ENCODE peak calls at places on chromosomes 12 and 14, in six cellular contexts. C is GM12878, V is upper lobe of left lung, F is stomach, X is transverse colon, B is SK-N-SH. S is an unnamed sample. For H3K27me3, the result is how much of the 10 kb centered on the place peaks cover.

GRCh38 chr14:99724939-99725773 is 41.1 kb downstream of the CYP46A1 start:
- DNase-seq in C (no peak), V (no peak), F (no peak), X (no peak), B (no peak), S (no peak)

GRCh38 chr14:79528843-79529405 is 682.4 kb downstream of the DIO2 start:
- DNase-seq in C (no peak), V (peak), F (no peak), X (no peak), B (no peak), S (no peak)

GRCh38 chr12:33322519-33322918 is 117.1 kb downstream of the SYT10 start:
- DNase-seq in C (no peak), V (no peak), F (no peak), X (no peak), B (no peak), S (no peak)

GRCh38 chr12:68034567-68034966 is 45.3 kb downstream of the IFNG-AS1 start:
- DNase-seq in C (no peak), V (no peak), F (no peak), X (no peak), B (no peak), S (no peak)

GRCh38 chr12:14896477-14897184 is 11.0 kb upstream of the MGP start:
- DNase-seq in C (no peak), V (no peak), F (no peak), X (no peak), B (no peak), S (no peak)

GRCh38 chr12:107288414-107289125 is 195.2 kb upstream of the CRY1 start:
- DNase-seq in C (no peak), V (no peak), F (no peak), X (no peak), B (no peak), S (no peak)

GRCh38 chr14:74667758-74668157 is 45.1 kb downstream of the AREL1 start:
- DNase-seq in C (no peak), V (no peak), F (no peak), X (no peak), B (no peak), S (no peak)

GRCh38 chr14:105746124-105746514 is 219.7 kb downstream of the TMEM121 start:
- DNase-seq in C (no peak), V (peak), F (no peak), X (no peak), B (no peak), S (no peak)

GRCh38 chr14:61110683-61111082 is 129.6 kb downstream of the SLC38A6 start:
- DNase-seq in C (no peak), V (no peak), F (no peak), X (no peak), B (no peak), S (no peak)

GRCh38 chr14:105398726-105399440 is 545 bp downstream of the TEX22 start:
- DNase-seq in C (no peak), V (no peak), F (no peak), X (no peak), B (peak), S (no peak)

GRCh38 chr14:76641541-76641940 is 119.7 kb upstream of the VASH1 start:
- DNase-seq in C (no peak), V (no peak), F (no peak), X (no peak), B (no peak), S (no peak)

GRCh38 chr12:94277426-94278000 is 129.1 kb downstream of the PLXNC1 start:
- DNase-seq in C (no peak), V (no peak), F (no peak), X (no peak), B (no peak), S (peak)

GRCh38 chr12:86838709-86839108 is 582.5 kb upstream of the MGAT4C start:
- DNase-seq in C (no peak), V (no peak), F (no peak), X (no peak), B (no peak), S (no peak)

GRCh38 chr12:10211975-10212622 is 578 bp upstream of the GABARAPL1 start:
- DNase-seq in C (no peak), V (peak), F (peak), X (peak), B (peak), S (peak)
- TF ChIP-seq EP300 in C (no peak), V (peak), F (peak), X (peak), B (no peak), S (peak)

DNA sequence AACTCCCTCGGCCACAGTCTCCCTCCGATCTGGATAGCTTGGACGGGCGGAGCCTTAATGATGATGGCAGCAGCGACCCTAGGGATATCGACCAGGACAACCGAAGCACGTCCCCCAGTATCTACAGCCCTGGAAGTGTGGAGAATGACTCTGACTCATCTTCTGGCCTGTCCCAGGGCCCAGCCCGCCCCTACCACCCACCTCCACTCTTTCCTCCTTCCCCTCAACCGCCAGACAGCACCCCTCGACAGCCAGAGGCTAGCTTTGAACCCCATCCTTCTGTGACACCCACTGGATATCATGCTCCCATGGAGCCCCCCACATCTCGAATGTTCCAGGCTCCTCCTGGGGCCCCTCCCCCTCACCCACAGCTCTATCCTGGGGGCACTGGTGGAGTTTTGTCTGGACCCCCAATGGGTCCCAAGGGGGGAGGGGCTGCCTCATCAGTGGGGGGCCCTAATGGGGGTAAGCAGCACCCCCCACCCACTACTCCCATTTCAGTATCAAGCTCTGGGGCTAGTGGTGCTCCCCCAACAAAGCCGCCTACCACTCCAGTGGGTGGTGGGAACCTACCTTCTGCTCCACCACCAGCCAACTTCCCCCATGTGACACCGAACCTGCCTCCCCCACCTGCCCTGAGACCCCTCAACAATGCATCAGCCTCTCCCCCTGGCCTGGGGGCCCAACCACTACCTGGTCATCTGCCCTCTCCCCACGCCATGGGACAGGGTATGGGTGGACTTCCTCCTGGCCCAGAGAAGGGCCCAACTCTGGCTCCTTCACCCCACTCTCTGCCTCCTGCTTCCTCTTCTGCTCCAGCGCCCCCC is 7.9 kb upstream of the RNU7-1 start:
- DNase-seq in C (no peak), V (no peak), F (no peak), X (no peak), B (peak), S (no peak)
- H3K27ac ChIP-seq in C (peak), V (peak), F (peak), X (peak), B (no peak), S (peak)

DNA sequence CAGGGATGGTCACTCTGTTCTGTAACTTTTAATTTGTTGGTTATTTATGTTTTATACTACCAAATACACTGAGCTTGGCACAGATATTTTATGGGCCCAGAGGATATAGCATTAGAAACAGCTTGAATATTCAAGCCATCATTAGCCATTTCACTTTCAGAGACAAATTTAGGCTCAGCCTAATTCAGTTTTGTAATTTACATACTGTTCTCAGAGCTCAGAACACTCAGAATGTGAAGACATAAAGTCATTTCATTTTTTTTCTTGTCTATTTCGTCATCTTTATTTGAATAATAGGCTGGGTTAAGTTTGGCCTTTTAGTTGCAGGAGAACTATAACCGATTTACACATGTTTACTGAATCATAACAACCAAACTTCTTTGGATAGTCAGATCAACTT is 361.7 kb downstream of the SNAPC1 start:
- DNase-seq in C (no peak), V (no peak), F (no peak), X (no peak), B (no peak), S (no peak)
- H3K27me3 ChIP-seq in C (under half), V (under half), F (under half), X (half or more), B (under half), S (under half)

DNA sequence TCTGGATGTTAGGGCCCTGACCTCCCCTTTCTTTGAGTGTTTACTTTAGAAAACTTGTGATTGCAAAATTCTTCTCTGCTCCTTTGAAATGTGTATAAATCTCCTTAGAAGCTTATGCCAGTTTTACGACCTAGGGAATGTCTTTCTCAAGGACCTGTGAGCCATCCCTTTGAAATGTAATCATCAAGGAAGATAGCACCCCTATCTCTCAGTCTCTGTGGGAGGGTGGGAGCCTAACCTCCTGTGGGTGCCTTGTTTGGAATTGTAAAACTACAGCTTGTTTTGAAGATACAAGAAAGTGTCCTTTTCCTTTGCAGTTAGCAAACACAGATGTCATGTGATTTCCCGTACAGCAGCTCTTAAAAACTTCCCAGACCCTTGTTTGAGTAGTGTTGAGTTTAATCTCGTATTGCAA is 3.3 kb downstream of the OR10AD1 start:
- DNase-seq in C (no peak), V (no peak), F (no peak), X (no peak), B (no peak), S (no peak)
- TF ChIP-seq EP300 in C (no peak), V (peak), F (no peak), X (no peak), B (no peak), S (no peak)

DNA sequence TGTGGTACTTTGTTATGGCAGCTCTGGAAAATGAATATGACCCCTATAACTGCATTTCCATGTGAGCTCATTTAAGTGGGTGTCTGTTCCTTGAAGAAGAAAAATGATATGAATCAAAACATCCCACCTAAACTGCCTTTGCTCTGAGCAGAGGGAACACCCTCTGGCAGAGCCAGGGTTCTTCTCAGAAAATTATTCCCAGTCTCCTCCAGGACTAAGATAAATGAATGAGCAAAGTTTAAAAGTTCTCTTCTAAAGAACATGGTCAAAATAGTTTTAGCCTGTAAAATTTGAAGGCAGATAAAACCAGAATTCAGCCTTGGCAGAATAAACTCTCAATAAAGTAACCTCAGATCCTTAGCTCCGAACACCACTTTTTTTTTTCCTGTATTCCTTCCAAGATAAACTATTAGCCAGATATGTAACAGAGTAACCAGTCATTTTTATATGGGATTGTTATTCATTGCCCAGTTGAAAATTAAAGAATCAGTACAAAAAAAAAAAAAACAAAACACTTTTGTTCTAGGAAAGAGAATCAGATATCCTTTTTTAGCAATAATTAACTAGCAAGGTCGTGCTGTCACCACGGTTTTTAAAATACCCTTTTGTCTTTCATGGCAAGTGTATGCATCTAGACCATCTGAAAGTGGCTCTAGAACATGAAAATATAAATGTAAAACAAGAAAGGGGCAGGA is 60.7 kb downstream of the CAPZA3 start:
- DNase-seq in C (no peak), V (no peak), F (no peak), X (no peak), B (no peak), S (no peak)
- H3K27ac ChIP-seq in C (no peak), V (no peak), F (no peak), X (peak), B (peak), S (no peak)